ENCODE peak calls at places on chromosomes 13 and 19, in five cellular contexts. One of them, this sample, is unnamed.

GRCh38 chr19:36110487-36111199 is at the start of gene OVOL3:
- DNase-seq in K562: no peak
- DNase-seq in IMR-90: no peak
- DNase-seq in A549: no peak
- DNase-seq in GM12878: no peak
- DNase-seq in this sample: no peak

GRCh38 chr19:2083174-2083854 is 12.8 kb downstream of the MOB3A start:
- DNase-seq in K562: no peak
- DNase-seq in IMR-90: no peak
- DNase-seq in A549: no peak
- DNase-seq in GM12878: no peak
- DNase-seq in this sample: peak

GRCh38 chr19:4977299-4978174 is 8.6 kb downstream of the KDM4B start:
- DNase-seq in K562: no peak
- DNase-seq in IMR-90: peak
- DNase-seq in A549: no peak
- DNase-seq in GM12878: no peak
- DNase-seq in this sample: peak

GRCh38 chr19:20102097-20102496 is 24.3 kb downstream of the ZNF90 start:
- DNase-seq in K562: no peak
- DNase-seq in IMR-90: no peak
- DNase-seq in A549: no peak
- DNase-seq in GM12878: no peak
- DNase-seq in this sample: no peak

GRCh38 chr13:35687336-35687735 is 210.8 kb upstream of the MAB21L1 start:
- DNase-seq in K562: no peak
- DNase-seq in IMR-90: no peak
- DNase-seq in A549: no peak
- DNase-seq in GM12878: no peak
- DNase-seq in this sample: no peak

GRCh38 chr19:17687141-17687856 is 855 bp downstream of the UNC13A start:
- DNase-seq in K562: no peak
- DNase-seq in IMR-90: no peak
- DNase-seq in A549: peak
- DNase-seq in GM12878: no peak
- DNase-seq in this sample: peak

GRCh38 chr13:30002577-30002976 is 152.2 kb upstream of the UBL3 start:
- DNase-seq in K562: no peak
- DNase-seq in IMR-90: peak
- DNase-seq in A549: peak
- DNase-seq in GM12878: no peak
- DNase-seq in this sample: no peak

GRCh38 chr19:42113641-42114348 is 18.5 kb downstream of the POU2F2 start:
- DNase-seq in K562: no peak
- DNase-seq in IMR-90: peak
- DNase-seq in A549: peak
- DNase-seq in GM12878: peak
- DNase-seq in this sample: no peak

GRCh38 chr13:112796190-112796915 is 106.5 kb downstream of the ATP11A start:
- DNase-seq in K562: no peak
- DNase-seq in IMR-90: no peak
- DNase-seq in A549: no peak
- DNase-seq in GM12878: no peak
- DNase-seq in this sample: no peak

GRCh38 chr19:49595819-49596404 is 4.9 kb downstream of the PRR12 start:
- DNase-seq in K562: no peak
- DNase-seq in IMR-90: no peak
- DNase-seq in A549: no peak
- DNase-seq in GM12878: no peak
- DNase-seq in this sample: no peak

GRCh38 chr19:41872775-41873647 is 4.1 kb upstream of the CD79A start:
- DNase-seq in K562: no peak
- DNase-seq in IMR-90: peak
- DNase-seq in A549: peak
- DNase-seq in GM12878: no peak
- DNase-seq in this sample: peak

GRCh38 chr13:114099918-114100445 is 32.4 kb downstream of the RASA3 start:
- DNase-seq in K562: no peak
- DNase-seq in IMR-90: peak
- DNase-seq in A549: peak
- DNase-seq in GM12878: no peak
- DNase-seq in this sample: peak

GRCh38 chr13:32582991-32583390 is 3.3 kb upstream of the PDS5B start:
- DNase-seq in K562: no peak
- DNase-seq in IMR-90: no peak
- DNase-seq in A549: no peak
- DNase-seq in GM12878: no peak
- DNase-seq in this sample: no peak

GRCh38 chr13:107753286-107753685 is 462.1 kb downstream of the LIG4 start:
- DNase-seq in K562: no peak
- DNase-seq in IMR-90: no peak
- DNase-seq in A549: no peak
- DNase-seq in GM12878: no peak
- DNase-seq in this sample: no peak

GRCh38 chr13:46582190-46582589 is 29.2 kb downstream of the LRCH1 start:
- DNase-seq in K562: no peak
- DNase-seq in IMR-90: no peak
- DNase-seq in A549: no peak
- DNase-seq in GM12878: no peak
- DNase-seq in this sample: no peak

GRCh38 chr13:51286135-51287002 is 53.1 kb upstream of the SERPINE3 start:
- DNase-seq in K562: peak
- DNase-seq in IMR-90: peak
- DNase-seq in A549: peak
- DNase-seq in GM12878: peak
- DNase-seq in this sample: peak

GRCh38 chr13:81929988-81930387 is 1589.1 kb upstream of the SPRY2 start:
- DNase-seq in K562: no peak
- DNase-seq in IMR-90: no peak
- DNase-seq in A549: peak
- DNase-seq in GM12878: no peak
- DNase-seq in this sample: peak

GRCh38 chr13:81927347-81927746 is 1586.4 kb upstream of the SPRY2 start:
- DNase-seq in K562: no peak
- DNase-seq in IMR-90: no peak
- DNase-seq in A549: peak
- DNase-seq in GM12878: no peak
- DNase-seq in this sample: no peak
- TF ChIP-seq RCOR1 in K562: no peak
- TF ChIP-seq RCOR1 in IMR-90: no peak
- TF ChIP-seq RCOR1 in A549: no peak
- TF ChIP-seq RCOR1 in GM12878: no peak
- TF ChIP-seq RCOR1 in this sample: no peak

GRCh38 chr13:28494537-28494860 is 429 bp downstream of the FLT1 start:
- DNase-seq in K562: no peak
- DNase-seq in IMR-90: no peak
- DNase-seq in A549: no peak
- DNase-seq in GM12878: no peak
- DNase-seq in this sample: no peak
- TF ChIP-seq RCOR1 in K562: no peak
- TF ChIP-seq RCOR1 in IMR-90: no peak
- TF ChIP-seq RCOR1 in A549: no peak
- TF ChIP-seq RCOR1 in GM12878: no peak
- TF ChIP-seq RCOR1 in this sample: no peak

DNA sequence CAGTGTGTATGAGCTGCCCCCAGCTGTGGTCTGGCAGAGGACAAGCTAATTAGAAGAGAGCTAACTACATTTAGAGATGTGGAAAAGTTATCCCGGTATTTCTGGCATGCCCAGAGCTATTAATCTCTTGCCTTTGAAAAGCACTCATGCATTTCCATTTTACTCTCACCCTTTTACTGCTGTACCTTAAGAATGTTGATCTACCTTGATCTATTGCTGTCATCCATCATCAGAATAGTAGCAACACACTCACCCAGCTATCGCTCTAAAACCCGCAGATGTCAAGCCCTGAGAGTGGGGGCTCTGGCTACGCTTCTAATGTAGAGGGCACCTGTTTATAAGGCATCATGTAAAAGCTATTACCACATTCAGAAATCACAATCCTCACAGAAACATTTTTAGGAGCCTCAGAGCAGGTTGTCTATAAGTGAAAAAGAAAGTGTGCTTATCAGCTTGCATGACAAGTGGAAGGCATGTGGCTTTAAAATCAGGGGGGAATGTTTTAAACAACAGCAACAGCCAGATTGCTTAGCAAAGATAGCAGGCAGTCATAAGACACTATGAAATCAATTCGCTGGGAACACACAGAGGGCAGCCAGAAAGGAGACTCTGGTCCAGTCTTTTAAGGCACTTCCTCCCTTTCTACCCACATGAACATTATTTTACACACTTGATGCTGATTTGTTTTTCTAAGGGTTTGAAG is 224.2 kb upstream of the IRS2 start:
- DNase-seq in K562: no peak
- DNase-seq in IMR-90: peak
- DNase-seq in A549: no peak
- DNase-seq in GM12878: no peak
- DNase-seq in this sample: no peak
- TF ChIP-seq RCOR1 in K562: no peak
- TF ChIP-seq RCOR1 in IMR-90: no peak
- TF ChIP-seq RCOR1 in A549: no peak
- TF ChIP-seq RCOR1 in GM12878: no peak
- TF ChIP-seq RCOR1 in this sample: no peak

GRCh38 chr19:9672893-9673292 is 2.0 kb downstream of the ZNF562 start:
- DNase-seq in K562: no peak
- DNase-seq in IMR-90: no peak
- DNase-seq in A549: no peak
- DNase-seq in GM12878: no peak
- DNase-seq in this sample: no peak
- TF ChIP-seq RCOR1 in K562: no peak
- TF ChIP-seq RCOR1 in IMR-90: no peak
- TF ChIP-seq RCOR1 in A549: no peak
- TF ChIP-seq RCOR1 in GM12878: no peak
- TF ChIP-seq RCOR1 in this sample: no peak

GRCh38 chr19:29271911-29272310 is 59.0 kb upstream of the UQCRFS1 start:
- DNase-seq in K562: no peak
- DNase-seq in IMR-90: no peak
- DNase-seq in A549: no peak
- DNase-seq in GM12878: no peak
- DNase-seq in this sample: no peak

GRCh38 chr19:29273000-29273691 is 60.2 kb upstream of the UQCRFS1 start:
- DNase-seq in K562: no peak
- DNase-seq in IMR-90: no peak
- DNase-seq in A549: peak
- DNase-seq in GM12878: no peak
- DNase-seq in this sample: no peak

GRCh38 chr19:29278716-29279115 is 65.8 kb upstream of the UQCRFS1 start:
- DNase-seq in K562: no peak
- DNase-seq in IMR-90: no peak
- DNase-seq in A549: no peak
- DNase-seq in GM12878: no peak
- DNase-seq in this sample: no peak

GRCh38 chr19:29277107-29277506 is 64.2 kb upstream of the UQCRFS1 start:
- DNase-seq in K562: no peak
- DNase-seq in IMR-90: no peak
- DNase-seq in A549: peak
- DNase-seq in GM12878: peak
- DNase-seq in this sample: no peak

DNA sequence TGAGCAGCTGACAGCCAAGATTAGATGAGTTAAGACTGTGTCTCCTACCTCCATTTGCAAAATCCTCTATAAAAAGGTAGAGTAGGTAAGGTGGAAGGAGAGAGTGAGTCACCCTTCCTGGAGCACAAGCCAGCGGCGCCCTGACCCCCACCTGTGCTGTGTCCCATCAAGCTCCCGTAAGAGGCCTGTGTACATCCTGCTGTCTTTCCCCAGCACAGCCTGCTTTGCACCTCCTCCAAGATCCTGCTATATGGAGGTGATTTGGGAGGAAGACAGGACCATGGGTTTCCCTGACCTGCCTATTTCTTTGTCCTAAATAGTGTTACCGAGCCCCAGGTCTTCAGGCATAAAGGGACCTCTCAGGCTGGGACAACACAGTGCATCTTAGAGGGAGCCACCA is 62.3 kb upstream of the UQCRFS1 start:
- DNase-seq in K562: no peak
- DNase-seq in IMR-90: no peak
- DNase-seq in A549: no peak
- DNase-seq in GM12878: no peak
- DNase-seq in this sample: no peak
- TF ChIP-seq RCOR1 in K562: no peak
- TF ChIP-seq RCOR1 in IMR-90: no peak
- TF ChIP-seq RCOR1 in A549: no peak
- TF ChIP-seq RCOR1 in GM12878: no peak
- TF ChIP-seq RCOR1 in this sample: no peak

GRCh38 chr19:44644391-44645016 is 794 bp downstream of the PVR start:
- DNase-seq in K562: peak
- DNase-seq in IMR-90: peak
- DNase-seq in A549: peak
- DNase-seq in GM12878: no peak
- DNase-seq in this sample: peak
- TF ChIP-seq RCOR1 in K562: no peak
- TF ChIP-seq RCOR1 in IMR-90: no peak
- TF ChIP-seq RCOR1 in A549: no peak
- TF ChIP-seq RCOR1 in GM12878: no peak
- TF ChIP-seq RCOR1 in this sample: no peak